ENCODE peak calls at places on chromosomes 2 and 18, in eight cellular contexts. One of them, this sample, is unnamed.

GRCh38 chr18:23629444-23629946 is 33.2 kb downstream of the ANKRD29 start:
- DNase-seq in T-helper 1 cell: no peak
- DNase-seq in RPMI7951: no peak
- DNase-seq in neuronal stem cell: no peak
- DNase-seq in GM23248: no peak
- DNase-seq in activated effector memory CD4-positive, alpha-beta T cell treated with anti-CD3 and anti-CD28 coated beads, Interleukin-2, amount 50 U/mL, for 16 hours: no peak
- DNase-seq in occipital lobe: no peak
- DNase-seq in HT1080: no peak
- DNase-seq in this sample: no peak

GRCh38 chr2:39942970-39943369 is 163.9 kb upstream of the THUMPD2 start:
- DNase-seq in T-helper 1 cell: no peak
- DNase-seq in RPMI7951: no peak
- DNase-seq in neuronal stem cell: no peak
- DNase-seq in GM23248: no peak
- DNase-seq in activated effector memory CD4-positive, alpha-beta T cell treated with anti-CD3 and anti-CD28 coated beads, Interleukin-2, amount 50 U/mL, for 16 hours: no peak
- DNase-seq in occipital lobe: no peak
- DNase-seq in HT1080: no peak
- DNase-seq in this sample: no peak

GRCh38 chr2:168613510-168613909 is 157.4 kb downstream of the CERS6 start:
- DNase-seq in T-helper 1 cell: no peak
- DNase-seq in RPMI7951: no peak
- DNase-seq in neuronal stem cell: no peak
- DNase-seq in GM23248: no peak
- DNase-seq in activated effector memory CD4-positive, alpha-beta T cell treated with anti-CD3 and anti-CD28 coated beads, Interleukin-2, amount 50 U/mL, for 16 hours: no peak
- DNase-seq in occipital lobe: no peak
- DNase-seq in HT1080: no peak
- DNase-seq in this sample: no peak

GRCh38 chr18:48136051-48136543 is 205.6 kb upstream of the SMAD2 start:
- DNase-seq in T-helper 1 cell: no peak
- DNase-seq in RPMI7951: no peak
- DNase-seq in neuronal stem cell: no peak
- DNase-seq in GM23248: no peak
- DNase-seq in activated effector memory CD4-positive, alpha-beta T cell treated with anti-CD3 and anti-CD28 coated beads, Interleukin-2, amount 50 U/mL, for 16 hours: peak
- DNase-seq in occipital lobe: no peak
- DNase-seq in HT1080: no peak
- DNase-seq in this sample: no peak

GRCh38 chr2:42102606-42103450 is 55.0 kb downstream of the PKDCC start:
- DNase-seq in T-helper 1 cell: peak
- DNase-seq in RPMI7951: peak
- DNase-seq in neuronal stem cell: peak
- DNase-seq in GM23248: no peak
- DNase-seq in activated effector memory CD4-positive, alpha-beta T cell treated with anti-CD3 and anti-CD28 coated beads, Interleukin-2, amount 50 U/mL, for 16 hours: peak
- DNase-seq in occipital lobe: no peak
- DNase-seq in HT1080: no peak
- DNase-seq in this sample: no peak

GRCh38 chr2:61959381-61960293 is 54.2 kb downstream of the COMMD1 start:
- DNase-seq in T-helper 1 cell: no peak
- DNase-seq in RPMI7951: no peak
- DNase-seq in neuronal stem cell: no peak
- DNase-seq in GM23248: no peak
- DNase-seq in activated effector memory CD4-positive, alpha-beta T cell treated with anti-CD3 and anti-CD28 coated beads, Interleukin-2, amount 50 U/mL, for 16 hours: no peak
- DNase-seq in occipital lobe: no peak
- DNase-seq in HT1080: peak
- DNase-seq in this sample: no peak

GRCh38 chr2:16222326-16222725 is 282.0 kb downstream of the MYCN start:
- DNase-seq in T-helper 1 cell: no peak
- DNase-seq in RPMI7951: no peak
- DNase-seq in neuronal stem cell: no peak
- DNase-seq in GM23248: no peak
- DNase-seq in activated effector memory CD4-positive, alpha-beta T cell treated with anti-CD3 and anti-CD28 coated beads, Interleukin-2, amount 50 U/mL, for 16 hours: no peak
- DNase-seq in occipital lobe: no peak
- DNase-seq in HT1080: no peak
- DNase-seq in this sample: no peak

GRCh38 chr18:76621782-76622495 is 126.9 kb upstream of the ZNF516 start:
- DNase-seq in T-helper 1 cell: no peak
- DNase-seq in RPMI7951: peak
- DNase-seq in neuronal stem cell: no peak
- DNase-seq in GM23248: peak
- DNase-seq in activated effector memory CD4-positive, alpha-beta T cell treated with anti-CD3 and anti-CD28 coated beads, Interleukin-2, amount 50 U/mL, for 16 hours: no peak
- DNase-seq in occipital lobe: no peak
- DNase-seq in HT1080: no peak
- DNase-seq in this sample: no peak

GRCh38 chr2:106030287-106031268 is 163.5 kb downstream of the UXS1 start:
- DNase-seq in T-helper 1 cell: no peak
- DNase-seq in RPMI7951: peak
- DNase-seq in neuronal stem cell: no peak
- DNase-seq in GM23248: peak
- DNase-seq in activated effector memory CD4-positive, alpha-beta T cell treated with anti-CD3 and anti-CD28 coated beads, Interleukin-2, amount 50 U/mL, for 16 hours: peak
- DNase-seq in occipital lobe: peak
- DNase-seq in HT1080: peak
- DNase-seq in this sample: peak

GRCh38 chr2:174522553-174522952 is 35.7 kb upstream of the GPR155 start:
- DNase-seq in T-helper 1 cell: no peak
- DNase-seq in RPMI7951: peak
- DNase-seq in neuronal stem cell: no peak
- DNase-seq in GM23248: peak
- DNase-seq in activated effector memory CD4-positive, alpha-beta T cell treated with anti-CD3 and anti-CD28 coated beads, Interleukin-2, amount 50 U/mL, for 16 hours: no peak
- DNase-seq in occipital lobe: no peak
- DNase-seq in HT1080: peak
- DNase-seq in this sample: no peak

GRCh38 chr18:4063545-4063944 is 391.6 kb downstream of the DLGAP1 start:
- DNase-seq in T-helper 1 cell: no peak
- DNase-seq in RPMI7951: no peak
- DNase-seq in neuronal stem cell: no peak
- DNase-seq in GM23248: no peak
- DNase-seq in activated effector memory CD4-positive, alpha-beta T cell treated with anti-CD3 and anti-CD28 coated beads, Interleukin-2, amount 50 U/mL, for 16 hours: no peak
- DNase-seq in occipital lobe: no peak
- DNase-seq in HT1080: no peak
- DNase-seq in this sample: no peak

GRCh38 chr2:8382485-8382884 is 299.4 kb upstream of the ID2 start:
- DNase-seq in T-helper 1 cell: no peak
- DNase-seq in RPMI7951: no peak
- DNase-seq in neuronal stem cell: no peak
- DNase-seq in GM23248: no peak
- DNase-seq in activated effector memory CD4-positive, alpha-beta T cell treated with anti-CD3 and anti-CD28 coated beads, Interleukin-2, amount 50 U/mL, for 16 hours: no peak
- DNase-seq in occipital lobe: no peak
- DNase-seq in HT1080: no peak
- DNase-seq in this sample: no peak

GRCh38 chr2:37274354-37274965 is 43.0 kb downstream of the NDUFAF7 start:
- DNase-seq in T-helper 1 cell: no peak
- DNase-seq in RPMI7951: no peak
- DNase-seq in neuronal stem cell: no peak
- DNase-seq in GM23248: peak
- DNase-seq in activated effector memory CD4-positive, alpha-beta T cell treated with anti-CD3 and anti-CD28 coated beads, Interleukin-2, amount 50 U/mL, for 16 hours: no peak
- DNase-seq in occipital lobe: no peak
- DNase-seq in HT1080: no peak
- DNase-seq in this sample: peak

GRCh38 chr2:232522014-232522854 is 2.0 kb downstream of the PRSS56 start:
- DNase-seq in T-helper 1 cell: peak
- DNase-seq in RPMI7951: no peak
- DNase-seq in neuronal stem cell: no peak
- DNase-seq in GM23248: peak
- DNase-seq in activated effector memory CD4-positive, alpha-beta T cell treated with anti-CD3 and anti-CD28 coated beads, Interleukin-2, amount 50 U/mL, for 16 hours: peak
- DNase-seq in occipital lobe: no peak
- DNase-seq in HT1080: no peak
- DNase-seq in this sample: no peak

GRCh38 chr2:4898706-4899105 is 793.5 kb upstream of the SOX11 start:
- DNase-seq in T-helper 1 cell: no peak
- DNase-seq in RPMI7951: peak
- DNase-seq in neuronal stem cell: no peak
- DNase-seq in GM23248: no peak
- DNase-seq in activated effector memory CD4-positive, alpha-beta T cell treated with anti-CD3 and anti-CD28 coated beads, Interleukin-2, amount 50 U/mL, for 16 hours: no peak
- DNase-seq in occipital lobe: no peak
- DNase-seq in HT1080: peak
- DNase-seq in this sample: no peak

GRCh38 chr2:150387586-150388288 is 99.7 kb downstream of the RND3 start:
- DNase-seq in T-helper 1 cell: no peak
- DNase-seq in RPMI7951: peak
- DNase-seq in neuronal stem cell: no peak
- DNase-seq in GM23248: peak
- DNase-seq in activated effector memory CD4-positive, alpha-beta T cell treated with anti-CD3 and anti-CD28 coated beads, Interleukin-2, amount 50 U/mL, for 16 hours: no peak
- DNase-seq in occipital lobe: no peak
- DNase-seq in HT1080: no peak
- DNase-seq in this sample: no peak

This sample was measured in foreskin melanocyte.